ENCODE peak calls at places on chromosomes 13 and 19, in eight cellular contexts. B, K, M, H, P, W, A and N are unnamed samples.
A peak's percentile ranks its signal among the peaks of the same experiment; 100 is the strongest.

GRCh38 chr19:4581381-4582111 is 22.1 kb upstream of the SEMA6B start:
- DNase-seq in B (no peak), K (no peak), M (no peak), H (no peak), P (no peak), W (no peak), A (no peak), N (no peak)

GRCh38 chr13:111904166-111904565 is 162.8 kb upstream of the SOX1 start:
- DNase-seq in B (no peak), K (peak; percentile 18), M (no peak), H (no peak), P (no peak), W (no peak), A (no peak), N (no peak)

GRCh38 chr19:33514885-33515485 is 6.6 kb downstream of the PEPD start:
- DNase-seq in B (peak; percentile 83), K (peak; percentile 74), M (no peak), H (no peak), P (no peak), W (no peak), A (peak; percentile 60), N (peak; percentile 25)

GRCh38 chr13:48126944-48127814 is 32.3 kb upstream of the MED4 start:
- DNase-seq in B (peak; percentile 80), K (no peak), M (peak; percentile 23), H (peak; percentile 10), P (peak; percentile 29), W (peak; percentile 32), A (no peak), N (peak; percentile 26)

GRCh38 chr13:35785563-35786327 is 309.3 kb upstream of the MAB21L1 start:
- DNase-seq in B (peak; percentile 18), K (no peak), M (no peak), H (no peak), P (no peak), W (no peak), A (no peak), N (no peak)

GRCh38 chr13:44439615-44440014 is 66.0 kb downstream of the SERP2 start:
- DNase-seq in B (no peak), K (no peak), M (no peak), H (no peak), P (no peak), W (no peak), A (no peak), N (no peak)

GRCh38 chr13:76993021-76993420 is 1.1 kb downstream of the CLN5 start:
- DNase-seq in B (peak; percentile 73), K (no peak), M (no peak), H (no peak), P (no peak), W (no peak), A (no peak), N (no peak)

GRCh38 chr19:48633148-48634035 is 3.8 kb downstream of the DBP start:
- DNase-seq in B (no peak), K (peak; percentile 72), M (no peak), H (no peak), P (no peak), W (no peak), A (no peak), N (no peak)

GRCh38 chr19:45245334-45245787 is at the start of gene EXOC3L2:
- DNase-seq in B (no peak), K (no peak), M (no peak), H (no peak), P (no peak), W (no peak), A (no peak), N (no peak)

GRCh38 chr19:28505933-28506332 is 707.0 kb downstream of the UQCRFS1 start:
- DNase-seq in B (no peak), K (no peak), M (no peak), H (no peak), P (no peak), W (no peak), A (no peak), N (no peak)

GRCh38 chr13:92717857-92718256 is 508.8 kb upstream of the GPC6 start:
- DNase-seq in B (no peak), K (no peak), M (no peak), H (no peak), P (no peak), W (no peak), A (no peak), N (no peak)

GRCh38 chr13:80901111-80902014 is 560.4 kb upstream of the SPRY2 start:
- DNase-seq in B (peak; percentile 9), K (no peak), M (peak; percentile 52), H (no peak), P (no peak), W (no peak), A (no peak), N (no peak)

GRCh38 chr13:92514420-92515125 is 712.0 kb upstream of the GPC6 start:
- DNase-seq in B (no peak), K (no peak), M (no peak), H (no peak), P (no peak), W (no peak), A (no peak), N (no peak)

GRCh38 chr13:91722267-91722884 is 324.0 kb downstream of the GPC5 start:
- DNase-seq in B (peak; percentile 0), K (no peak), M (no peak), H (no peak), P (peak; percentile 3), W (no peak), A (no peak), N (peak; percentile 15)

GRCh38 chr19:15200575-15201364 is at the start of gene NOTCH3:
- DNase-seq in B (no peak), K (no peak), M (no peak), H (no peak), P (no peak), W (no peak), A (no peak), N (no peak)

GRCh38 chr13:113305208-113305607 is 8.2 kb downstream of the LAMP1 start:
- DNase-seq in B (peak; percentile 74), K (no peak), M (no peak), H (no peak), P (no peak), W (no peak), A (no peak), N (peak; percentile 68)

GRCh38 chr19:42246143-42246868 is 3.9 kb upstream of the GSK3A start:
- DNase-seq in B (peak; percentile 74), K (peak; percentile 91), M (no peak), H (no peak), P (peak; percentile 46), W (no peak), A (peak; percentile 65), N (peak; percentile 77)

GRCh38 chr19:47310819-47311218 is 1.2 kb downstream of the C5AR1 start:
- DNase-seq in B (peak; percentile 13), K (no peak), M (no peak), H (no peak), P (no peak), W (no peak), A (peak; percentile 84), N (no peak)

GRCh38 chr19:40607311-40607871 is 6.2 kb downstream of the LTBP4 start:
- DNase-seq in B (no peak), K (no peak), M (no peak), H (no peak), P (no peak), W (no peak), A (no peak), N (no peak)

GRCh38 chr19:13022859-13023636 is 27.8 kb downstream of the NFIX start:
- DNase-seq in B (peak; percentile 94), K (peak; percentile 93), M (no peak), H (no peak), P (peak; percentile 88), W (no peak), A (peak; percentile 78), N (peak; percentile 74)

GRCh38 chr19:17192751-17193150 is 22.4 kb upstream of the USE1 start:
- DNase-seq in B (no peak), K (no peak), M (no peak), H (no peak), P (no peak), W (no peak), A (no peak), N (no peak)

GRCh38 chr13:112955271-112955937 is 13.6 kb upstream of the MCF2L start:
- DNase-seq in B (no peak), K (peak; percentile 36), M (no peak), H (no peak), P (no peak), W (no peak), A (no peak), N (no peak)

GRCh38 chr13:110127986-110128511 is 178.9 kb downstream of the COL4A1 start:
- DNase-seq in B (peak; percentile 59), K (no peak), M (no peak), H (no peak), P (no peak), W (no peak), A (no peak), N (no peak)

GRCh38 chr13:50512602-50513527 is 330.6 kb downstream of the DLEU7 start:
- DNase-seq in B (peak; percentile 52), K (no peak), M (no peak), H (no peak), P (peak; percentile 60), W (peak; percentile 22), A (peak; percentile 77), N (peak; percentile 45)

GRCh38 chr19:33273881-33274662 is 28.3 kb downstream of the CEBPA start:
- DNase-seq in B (peak; percentile 85), K (no peak), M (peak; percentile 20), H (no peak), P (peak; percentile 93), W (no peak), A (peak; percentile 76), N (peak; percentile 94)

GRCh38 chr19:3316132-3316648 is 50.2 kb upstream of the NFIC start:
- DNase-seq in B (no peak), K (no peak), M (no peak), H (no peak), P (no peak), W (no peak), A (no peak), N (no peak)

GRCh38 chr13:77136902-77137420 is 110.0 kb upstream of the FBXL3 start:
- DNase-seq in B (peak; percentile 45), K (no peak), M (no peak), H (no peak), P (peak; percentile 53), W (no peak), A (no peak), N (peak; percentile 88)

GRCh38 chr13:40230833-40231266 is 435.6 kb downstream of the FOXO1 start:
- DNase-seq in B (peak; percentile 85), K (no peak), M (peak; percentile 48), H (no peak), P (no peak), W (no peak), A (no peak), N (peak; percentile 68)

GRCh38 chr13:43545317-43545874 is 241.4 kb downstream of the ENOX1 start:
- DNase-seq in B (peak; percentile 18), K (no peak), M (no peak), H (no peak), P (no peak), W (no peak), A (no peak), N (peak; percentile 6)